ENCODE peak calls at places on chromosomes 11 and 22, in four cellular contexts. F, A, L and C are unnamed samples.

GRCh38 chr11:66347425-66348276 is at the start of gene B4GAT1:
- DNase-seq in F (peak; percentile 83), L (peak; percentile 93), A (peak; percentile 89), C (peak; percentile 97)

GRCh38 chr11:73757598-73757997 is 3.3 kb downstream of the RAB6A start:
- DNase-seq in A (no peak), L (peak; percentile 51), F (no peak), C (no peak)

GRCh38 chr22:44368611-44369010 is 55.9 kb upstream of the SHISAL1 start:
- DNase-seq in L (no peak), A (no peak), F (no peak), C (no peak)

GRCh38 chr22:22923379-22923778 is 35.8 kb downstream of the IGLL5 start:
- DNase-seq in L (no peak), F (no peak), A (no peak), C (no peak)

GRCh38 chr11:96748639-96749370 is 359.0 kb downstream of the JRKL start:
- DNase-seq in F (no peak), A (no peak), L (peak; percentile 49), C (no peak)

GRCh38 chr11:47858169-47858543 is 10.0 kb upstream of the NUP160 start:
- DNase-seq in L (peak; percentile 69), F (no peak), A (no peak), C (no peak)

GRCh38 chr11:79758325-79758724 is 317.5 kb upstream of the TENM4 start:
- DNase-seq in A (no peak), F (no peak), L (no peak), C (no peak)

GRCh38 chr22:48921411-48921903 is 906.2 kb downstream of the BRD1 start:
- DNase-seq in F (no peak), L (no peak), A (no peak), C (peak; percentile 69)

DNA sequence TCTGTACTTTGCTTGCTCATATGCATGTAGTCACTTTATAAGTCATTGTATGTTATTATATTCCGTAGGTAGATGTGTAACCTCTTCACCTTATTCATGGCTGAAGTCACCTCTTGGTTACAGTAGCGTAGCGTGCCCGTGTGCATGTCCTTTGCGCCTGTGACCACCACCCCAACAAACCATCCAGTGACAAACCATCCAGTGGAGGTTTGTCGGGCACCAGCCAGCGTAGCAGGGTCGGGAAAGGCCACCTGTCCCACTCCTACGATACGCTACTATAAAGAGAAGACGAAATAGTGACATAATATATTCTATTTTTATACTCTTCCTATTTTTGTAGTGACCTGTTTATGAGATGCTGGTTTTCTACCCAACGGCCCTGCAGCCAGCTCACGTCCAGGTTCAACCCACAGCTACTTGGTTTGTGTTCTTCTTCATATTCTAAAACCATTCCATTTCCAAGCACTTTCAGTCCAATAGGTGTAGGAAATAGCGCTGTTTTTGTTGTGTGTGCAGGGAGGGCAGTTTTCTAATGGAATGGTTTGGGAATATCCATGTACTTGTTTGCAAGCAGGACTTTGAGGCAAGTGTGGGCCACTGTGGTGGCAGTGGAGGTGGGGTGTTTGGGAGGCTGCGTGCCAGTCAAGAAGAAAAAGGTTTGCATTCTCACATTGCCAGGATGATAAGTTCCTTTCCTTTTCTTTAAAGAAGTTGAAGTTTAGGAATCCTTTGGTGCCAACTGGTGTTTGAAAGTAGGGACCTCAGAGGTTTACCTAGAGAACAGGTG is 11.1 kb downstream of the CCND1 start:
- DNase-seq in F (no peak), A (no peak), L (no peak), C (no peak)
- H3K36me3 ChIP-seq in F (no peaks in the 10 kb centered on the region), A (no peaks in the 10 kb centered on the region), L (peaks cover 72% of the 10 kb centered on the region), C (peaks cover 34% of the 10 kb centered on the region)

DNA sequence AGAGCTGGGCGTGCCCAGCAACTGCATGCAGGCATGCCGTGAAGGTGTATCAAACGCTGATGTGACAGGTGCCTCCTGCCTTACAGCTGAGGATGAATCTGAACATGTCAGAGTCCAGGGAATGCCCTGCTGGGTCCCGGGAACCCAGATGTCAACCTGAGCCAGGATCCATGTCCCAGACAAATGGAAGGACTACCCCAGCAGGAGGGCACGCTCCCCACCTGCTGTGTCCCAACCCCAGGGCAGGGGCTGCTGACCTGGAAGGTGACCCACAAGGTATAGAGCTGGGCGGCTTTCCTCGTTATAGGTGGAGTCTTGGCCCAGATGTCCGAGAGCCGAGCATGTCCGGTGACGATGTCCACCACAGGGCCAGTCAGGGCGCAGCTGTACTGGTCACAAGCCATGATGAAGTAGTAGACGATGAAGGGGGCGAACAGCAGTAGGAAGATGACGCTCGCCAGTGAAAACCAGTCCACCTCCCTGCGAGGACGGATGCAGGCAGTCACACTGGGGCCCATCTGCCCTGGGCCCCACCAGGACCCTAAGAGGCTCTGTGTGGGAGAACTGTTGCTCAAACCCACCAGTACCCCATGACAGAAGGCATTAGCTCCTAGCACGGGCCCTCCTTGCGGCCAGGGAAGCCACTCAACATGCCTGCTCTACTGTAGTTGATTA is 4.3 kb downstream of the DHCR7 start:
- DNase-seq in L (no peak), A (no peak), F (no peak), C (no peak)
- H3K36me3 ChIP-seq in L (peaks cover 58% of the 10 kb centered on the region), A (peaks cover 6% of the 10 kb centered on the region), F (peaks cover 84% of the 10 kb centered on the region), C (no peaks in the 10 kb centered on the region)

GRCh38 chr11:64870893-64871849 is 7.2 kb downstream of the EHD1 start:
- DNase-seq in F (no peak), A (peak; percentile 64), L (no peak), C (no peak)
- H3K36me3 ChIP-seq in F (peaks cover 45% of the 10 kb centered on the region), A (no peaks in the 10 kb centered on the region), L (peaks cover 57% of the 10 kb centered on the region), C (peaks cover 17% of the 10 kb centered on the region)

DNA sequence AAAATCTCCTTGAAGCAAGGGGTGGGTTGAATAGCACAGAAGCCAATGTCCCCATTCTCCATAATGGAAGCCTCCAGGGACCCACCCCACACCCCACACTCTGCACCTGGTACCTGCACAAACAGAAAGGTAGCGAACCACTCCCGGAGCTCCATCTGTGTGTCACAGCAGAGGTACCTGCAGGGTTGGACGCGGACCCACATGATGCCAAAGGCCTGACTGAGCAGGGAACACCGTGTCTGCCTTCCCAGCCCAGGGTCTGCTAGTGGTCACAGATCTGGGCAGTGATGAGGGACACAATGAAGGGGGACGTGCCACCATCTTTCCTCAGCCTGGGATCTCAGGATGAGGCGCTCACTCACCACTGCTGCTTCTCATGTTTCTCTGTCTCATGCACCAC is 13.1 kb upstream of the PDE2A start:
- DNase-seq in L (no peak), A (no peak), F (no peak), C (no peak)
- H3K36me3 ChIP-seq in L (peaks cover 94% of the 10 kb centered on the region), A (peaks cover 10% of the 10 kb centered on the region), F (peaks cover 84% of the 10 kb centered on the region), C (no peaks in the 10 kb centered on the region)

GRCh38 chr22:46093796-46094195 is 56.5 kb upstream of the PPARA start:
- DNase-seq in A (no peak), F (no peak), L (no peak), C (no peak)
- H3K36me3 ChIP-seq in A (peaks cover 11% of the 10 kb centered on the region), F (peaks cover 86% of the 10 kb centered on the region), L (peaks cover 84% of the 10 kb centered on the region), C (peaks cover 30% of the 10 kb centered on the region)

DNA sequence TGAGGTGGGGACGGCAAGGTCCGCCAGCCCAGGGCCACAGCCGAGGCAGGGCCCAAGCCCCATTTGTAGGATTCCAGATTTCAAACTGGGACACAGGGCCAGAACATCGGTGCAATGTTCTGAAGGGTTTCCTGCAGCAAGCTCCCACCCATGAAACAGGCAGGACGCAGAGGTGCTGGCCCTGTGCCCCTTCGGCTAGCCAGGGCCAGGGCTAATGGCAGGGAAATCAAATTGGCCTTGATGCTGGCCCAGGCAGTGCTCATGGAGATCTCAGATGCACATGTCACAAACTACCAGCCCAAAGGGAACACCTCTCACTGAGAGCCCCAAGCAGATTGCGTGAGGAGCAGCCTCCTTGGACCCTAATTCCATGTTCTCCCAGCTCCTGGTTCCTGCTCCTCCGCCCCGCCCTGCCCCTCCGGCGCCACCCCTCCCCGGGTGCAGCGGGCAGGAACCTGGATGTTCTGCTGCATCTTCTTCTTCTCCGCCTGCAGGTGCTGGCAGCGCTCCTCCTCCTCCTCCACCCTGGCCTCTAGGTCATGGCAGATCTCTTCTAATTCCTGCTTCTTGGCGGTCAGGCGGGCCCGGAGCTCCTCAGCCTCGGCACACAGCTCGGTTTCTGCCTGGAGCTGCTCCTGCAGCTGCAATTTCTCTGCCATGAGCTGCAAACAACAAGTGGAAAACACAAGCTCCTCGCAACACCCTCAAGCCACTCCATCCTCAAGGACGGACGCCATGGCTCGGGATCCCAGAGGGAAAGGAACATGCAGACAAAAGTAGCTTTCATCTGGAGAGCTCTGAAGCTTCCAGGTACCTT is 47.7 kb downstream of the APOL1 start:
- DNase-seq in A (no peak), L (no peak), F (no peak), C (no peak)
- H3K36me3 ChIP-seq in A (peaks cover 88% of the 10 kb centered on the region), L (peaks cover 94% of the 10 kb centered on the region), F (peaks cover 98% of the 10 kb centered on the region), C (peaks cover 20% of the 10 kb centered on the region)

GRCh38 chr22:27242474-27242873 is 559.1 kb downstream of the MN1 start:
- DNase-seq in A (no peak), L (no peak), F (no peak), C (no peak)
- H3K36me3 ChIP-seq in A (no peaks in the 10 kb centered on the region), L (no peaks in the 10 kb centered on the region), F (no peaks in the 10 kb centered on the region), C (no peaks in the 10 kb centered on the region)

GRCh38 chr11:8102965-8103364 is 22.0 kb downstream of the TUB start:
- DNase-seq in F (no peak), A (no peak), L (no peak), C (peak; percentile 64)
- H3K36me3 ChIP-seq in F (no peaks in the 10 kb centered on the region), A (no peaks in the 10 kb centered on the region), L (no peaks in the 10 kb centered on the region), C (peaks cover 43% of the 10 kb centered on the region)

DNA sequence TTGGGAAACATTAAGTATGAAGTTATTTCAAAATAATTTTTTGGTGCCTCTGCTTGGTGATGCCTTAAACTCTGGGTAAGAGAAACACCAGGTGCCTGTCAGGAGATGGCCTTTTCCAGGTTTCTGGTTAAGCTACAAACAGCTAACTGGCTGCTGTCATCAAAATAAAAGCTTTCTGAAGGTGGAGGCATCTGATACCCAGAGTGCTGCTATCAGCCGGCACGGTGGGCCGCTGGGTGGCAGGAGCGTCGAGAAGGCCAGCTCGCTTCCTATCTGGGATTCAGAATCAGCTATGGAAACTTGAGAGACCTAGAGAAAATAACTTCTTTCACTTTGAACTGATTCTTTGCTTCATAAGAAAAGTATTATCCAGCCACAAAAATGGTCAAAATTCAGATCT is 80.8 kb upstream of the PITPNB start:
- DNase-seq in A (no peak), L (no peak), F (no peak), C (no peak)
- H3K36me3 ChIP-seq in A (no peaks in the 10 kb centered on the region), L (peaks cover 70% of the 10 kb centered on the region), F (peaks cover 90% of the 10 kb centered on the region), C (no peaks in the 10 kb centered on the region)

DNA sequence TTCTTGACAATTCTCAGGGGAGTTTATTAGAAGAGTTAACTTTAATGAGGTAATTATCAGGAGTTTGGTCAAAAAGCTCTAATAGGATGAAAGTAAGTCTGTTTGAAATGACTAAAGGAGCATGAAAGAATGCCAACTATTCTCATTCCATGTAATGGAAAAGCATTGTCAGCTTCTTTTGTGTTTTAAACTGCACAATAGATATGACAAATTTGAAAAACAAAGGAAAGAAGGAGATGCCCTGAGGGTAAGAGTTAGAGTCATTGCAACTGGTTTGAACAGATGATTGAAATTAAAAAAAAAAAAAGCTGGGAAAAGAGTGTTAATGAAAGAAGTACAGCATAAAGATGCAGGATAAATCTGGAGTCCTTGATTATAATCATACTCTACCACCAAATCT is 296.8 kb upstream of the FOLH1 start:
- DNase-seq in F (no peak), L (no peak), A (no peak), C (no peak)
- H3K36me3 ChIP-seq in F (no peaks in the 10 kb centered on the region), L (no peaks in the 10 kb centered on the region), A (no peaks in the 10 kb centered on the region), C (no peaks in the 10 kb centered on the region)